ENCODE peak calls at places on chromosomes 4 and X, in five cellular contexts. V is activated CD4-positive, alpha-beta T cell treated with anti-CD3 and anti-CD28 coated beads for 1 hour; I is substantia nigra; P is WTC11; W is G401. J is an unnamed sample.

GRCh38 chr4:71294301-71294700 is 44.5 kb upstream of the SLC4A4 start:
- DNase-seq in V (no peak), I (no peak), P (no peak), W (no peak), J (no peak)

GRCh38 chr4:186669159-186669720 is 54.4 kb downstream of the FAT1 start:
- DNase-seq in V (no peak), I (no peak), P (peak), W (peak), J (no peak)

GRCh38 chrX:123626962-123627361 is 105.9 kb downstream of the THOC2 start:
- DNase-seq in V (no peak), I (no peak), P (no peak), W (no peak), J (no peak)

GRCh38 chr4:86013623-86014022 is 346.2 kb downstream of the MAPK10 start:
- DNase-seq in V (no peak), I (no peak), P (no peak), W (no peak), J (no peak)

GRCh38 chrX:68332156-68332823 is 101.0 kb downstream of the OPHN1 start:
- DNase-seq in V (no peak), I (no peak), P (no peak), W (peak), J (no peak)

GRCh38 chr4:190121759-190122158 is 51.8 kb upstream of the DUX4 start:
- DNase-seq in V (no peak), I (no peak), P (no peak), W (no peak), J (no peak)

GRCh38 chrX:44459501-44459900 is 83.2 kb downstream of the FUNDC1 start:
- DNase-seq in V (no peak), I (no peak), P (no peak), W (no peak), J (no peak)

GRCh38 chr4:21790437-21791029 is 158.0 kb downstream of the KCNIP4 start:
- DNase-seq in V (no peak), I (no peak), P (no peak), W (peak), J (peak)

GRCh38 chr4:128571747-128572146 is 237.8 kb upstream of the JADE1 start:
- DNase-seq in V (no peak), I (no peak), P (no peak), W (no peak), J (no peak)

J was measured in NCI-H1930.